ENCODE peak calls at places on chromosomes 2 and 18, in seven cellular contexts. I is GM23248, M is HT1080, H is SHP77, W is mucosa of gallbladder, O is choroid plexus epithelial cell, N is T-helper 9 cell. Z is an unnamed sample.

GRCh38 chr2:199273043-199273647 is 184.6 kb downstream of the SATB2 start:
- DNase-seq in M (peak), O (peak), W (no peak), H (peak), I (peak), N (no peak), Z (peak)

GRCh38 chr2:65214843-65215242 is 12.8 kb upstream of the ACTR2 start:
- DNase-seq in W (no peak), O (no peak), M (no peak), H (no peak), I (no peak), N (no peak), Z (no peak)

GRCh38 chr2:234979204-234980167 is 27.7 kb downstream of the SH3BP4 start:
- DNase-seq in H (no peak), W (no peak), N (no peak), M (no peak), O (peak), I (peak), Z (no peak)

GRCh38 chr2:17520761-17521160 is 2.5 kb upstream of the RAD51AP2 start:
- DNase-seq in N (no peak), M (no peak), I (no peak), O (peak), H (no peak), W (no peak), Z (no peak)

GRCh38 chr18:48230459-48231113 is 178.6 kb downstream of the ZBTB7C start:
- DNase-seq in H (peak), O (peak), W (peak), M (peak), N (no peak), I (peak), Z (peak)

GRCh38 chr18:14978962-14979535 is 231.1 kb downstream of the ANKRD30B start:
- DNase-seq in M (no peak), H (peak), O (peak), N (no peak), W (no peak), I (peak), Z (peak)

GRCh38 chr2:240717681-240718581 is 26.3 kb downstream of the AQP12A start:
- DNase-seq in O (no peak), W (no peak), H (no peak), N (no peak), M (no peak), I (no peak), Z (no peak)

GRCh38 chr2:41283079-41283765 is 764.6 kb upstream of the PKDCC start:
- DNase-seq in M (peak), N (no peak), O (peak), W (no peak), H (no peak), I (no peak), Z (no peak)

GRCh38 chr2:25041307-25041927 is 459 bp upstream of the EFR3B start:
- DNase-seq in N (peak), W (peak), O (peak), H (peak), M (peak), I (peak), Z (peak)

GRCh38 chr2:20629181-20629580 is 21.7 kb downstream of the HS1BP3 start:
- DNase-seq in N (no peak), I (no peak), O (no peak), W (no peak), M (no peak), H (no peak), Z (no peak)

GRCh38 chr2:221969087-221969829 is 329.5 kb downstream of the PAX3 start:
- DNase-seq in O (peak), I (peak), N (no peak), H (peak), M (peak), W (peak), Z (peak)

GRCh38 chr2:101790856-101791255 is 93.3 kb downstream of the MAP4K4 start:
- DNase-seq in N (no peak), O (peak), W (no peak), H (no peak), I (peak), M (no peak), Z (peak)

GRCh38 chr18:38243291-38243690 is 677.7 kb upstream of the CELF4 start:
- DNase-seq in O (no peak), W (no peak), N (no peak), M (peak), H (no peak), I (no peak), Z (no peak)

GRCh38 chr2:128304715-128305554 is 13.7 kb downstream of the HS6ST1 start:
- DNase-seq in H (peak), I (peak), W (peak), M (peak), O (peak), N (no peak), Z (peak)

GRCh38 chr2:222703866-222704265 is 32.4 kb downstream of the MOGAT1 start:
- DNase-seq in H (no peak), M (no peak), O (peak), W (no peak), I (peak), N (no peak), Z (peak)

GRCh38 chr2:69309336-69310048 is 77.5 kb downstream of the GFPT1 start:
- DNase-seq in M (no peak), O (peak), I (peak), N (no peak), H (no peak), W (peak), Z (peak)

GRCh38 chr2:15832849-15833680 is 107.3 kb upstream of the MYCN start:
- DNase-seq in W (no peak), M (no peak), H (no peak), I (no peak), N (no peak), O (no peak), Z (no peak)

GRCh38 chr2:30615926-30616325 is 168.9 kb downstream of the LCLAT1 start:
- DNase-seq in M (no peak), W (no peak), N (no peak), I (no peak), H (no peak), O (no peak), Z (no peak)

GRCh38 chr18:21897811-21898210 is 157.2 kb downstream of the MIB1 start:
- DNase-seq in H (peak), W (peak), N (no peak), I (peak), M (peak), O (peak), Z (peak)

GRCh38 chr18:59005266-59005665 is 134.4 kb upstream of the SEC11C start:
- DNase-seq in N (no peak), I (peak), M (peak), W (peak), O (peak), H (no peak), Z (peak)

GRCh38 chr2:74199275-74199701 is 873 bp downstream of the MTHFD2 start:
- DNase-seq in I (no peak), M (no peak), W (no peak), H (no peak), N (no peak), O (no peak), Z (no peak)

GRCh38 chr18:63138469-63139340 is 180.9 kb downstream of the BCL2 start:
- DNase-seq in O (peak), H (no peak), I (peak), W (no peak), N (no peak), M (no peak), Z (peak)

GRCh38 chr2:167925775-167926174 is 321.6 kb downstream of the STK39 start:
- DNase-seq in M (no peak), O (no peak), W (no peak), N (no peak), I (no peak), H (no peak), Z (no peak)

GRCh38 chr2:60819155-60819862 is 62.1 kb upstream of the REL start:
- DNase-seq in I (no peak), M (no peak), O (no peak), N (peak), W (peak), H (no peak), Z (no peak)

GRCh38 chr2:103401621-103402020 is 639.8 kb downstream of the TMEM182 start:
- DNase-seq in O (peak), M (peak), H (no peak), W (peak), N (no peak), I (peak), Z (no peak)

GRCh38 chr2:36403675-36404230 is 48.2 kb downstream of the CRIM1 start:
- DNase-seq in W (no peak), M (peak), H (peak), O (peak), I (peak), N (no peak), Z (peak)

GRCh38 chr2:199462167-199462976 is 4.6 kb upstream of the SATB2 start:
- DNase-seq in H (no peak), N (no peak), I (no peak), M (no peak), O (no peak), W (no peak), Z (no peak)

GRCh38 chr18:47323158-47323557 is 71.7 kb upstream of the SKOR2 start:
- DNase-seq in I (peak), O (no peak), M (peak), W (no peak), H (no peak), N (no peak), Z (no peak)

GRCh38 chr18:48926420-48926857 is 24.3 kb downstream of the SMAD7 start:
- DNase-seq in N (no peak), H (peak), W (no peak), M (no peak), O (no peak), I (peak), Z (no peak)

GRCh38 chr2:54394392-54394791 is 61.7 kb upstream of the SPTBN1 start:
- DNase-seq in N (no peak), H (no peak), O (peak), M (no peak), W (no peak), I (no peak), Z (peak)

GRCh38 chr2:148674063-148675020 is 29.8 kb downstream of the EPC2 start:
- DNase-seq in O (peak), N (peak), I (peak), M (peak), H (no peak), W (no peak), Z (no peak)

GRCh38 chr2:218882866-218883366 is 2.3 kb downstream of the WNT10A start:
- DNase-seq in I (peak), H (no peak), M (no peak), O (no peak), W (no peak), N (no peak), Z (no peak)

GRCh38 chr2:52336951-52337350 is 1305.0 kb upstream of the NRXN1 start:
- DNase-seq in I (no peak), W (no peak), M (no peak), H (no peak), O (no peak), N (no peak), Z (peak)

GRCh38 chr2:1967242-1968210 is 223.2 kb upstream of the PXDN start:
- DNase-seq in N (no peak), H (no peak), O (peak), W (no peak), M (no peak), I (no peak), Z (no peak)

GRCh38 chr2:1986598-1986997 is 242.3 kb upstream of the PXDN start:
- DNase-seq in N (no peak), H (no peak), I (no peak), M (no peak), O (no peak), W (no peak), Z (no peak)

GRCh38 chr2:70829916-70830315 is 5.7 kb downstream of the CD207 start:
- DNase-seq in H (no peak), N (no peak), M (no peak), O (no peak), I (no peak), W (no peak), Z (no peak)

GRCh38 chr18:51135795-51136194 is 61.7 kb downstream of the MEX3C start:
- DNase-seq in I (no peak), O (no peak), M (no peak), W (no peak), N (no peak), H (no peak), Z (no peak)

GRCh38 chr18:13540783-13541182 is 185.6 kb downstream of the FAM210A start:
- DNase-seq in W (no peak), I (no peak), N (no peak), M (no peak), H (no peak), O (no peak), Z (no peak)